ENCODE peak calls at places on chromosomes 7 and 10, in eight cellular contexts. V is thoracic aorta; Y is cardiac muscle cell; J is pancreas; H is left ventricle myocardium inferior; S is CD4-positive, alpha-beta memory T cell; G is hepatocyte; E is tibial nerve. L is an unnamed sample.

GRCh38 chr7:135879238-135879637 is 97.9 kb downstream of the MTPN start:
- DNase-seq in V (no peak), Y (peak; percentile 52), J (no peak), H (no peak), S (no peak), G (no peak), E (no peak), L (no peak)

GRCh38 chr10:104218751-104219150 is 13.4 kb downstream of the CFAP43 start:
- DNase-seq in V (no peak), Y (no peak), J (no peak), H (no peak), S (no peak), G (no peak), E (no peak), L (no peak)

GRCh38 chr10:62199584-62199983 is 69.1 kb downstream of the RTKN2 start:
- DNase-seq in V (no peak), Y (peak; percentile 9), J (no peak), H (no peak), S (peak; percentile 13), G (peak; percentile 9), E (no peak), L (no peak)

GRCh38 chr10:14586901-14587300 is 187.8 kb downstream of the FAM107B start:
- DNase-seq in V (no peak), Y (no peak), J (no peak), H (no peak), S (peak; percentile 82), G (peak; percentile 52), E (no peak), L (peak; percentile 73)

GRCh38 chr7:88761779-88762178 is 2.3 kb downstream of the ZNF804B start:
- DNase-seq in V (no peak), Y (no peak), J (no peak), H (no peak), S (no peak), G (no peak), E (no peak), L (no peak)

GRCh38 chr10:68423522-68423921 is 16.4 kb upstream of the RUFY2 start:
- DNase-seq in V (no peak), Y (no peak), J (no peak), H (no peak), S (peak; percentile 11), G (no peak), E (no peak), L (no peak)

GRCh38 chr7:13742126-13742525 is 247.3 kb downstream of the ETV1 start:
- DNase-seq in V (no peak), Y (peak; percentile 75), J (no peak), H (no peak), S (no peak), G (peak; percentile 8), E (no peak), L (no peak)

GRCh38 chr10:60040003-60040662 is 133.8 kb upstream of the CCDC6 start:
- DNase-seq in V (no peak), Y (no peak), J (no peak), H (no peak), S (no peak), G (no peak), E (no peak), L (no peak)

GRCh38 chr7:28093617-28094232 is 86.9 kb downstream of the JAZF1 start:
- DNase-seq in V (no peak), Y (peak; percentile 84), J (no peak), H (peak; percentile 49), S (peak; percentile 13), G (peak; percentile 75), E (peak; percentile 83), L (peak; percentile 50)

GRCh38 chr7:128860158-128861073 is 2.2 kb upstream of the ATP6V1F start:
- DNase-seq in V (no peak), Y (peak; percentile 63), J (peak; percentile 39), H (no peak), S (no peak), G (no peak), E (no peak), L (no peak)

GRCh38 chr10:62029401-62029800 is 127.9 kb downstream of the ARID5B start:
- DNase-seq in V (no peak), Y (no peak), J (no peak), H (no peak), S (no peak), G (no peak), E (no peak), L (no peak)

GRCh38 chr7:27836525-27836924 is 96.6 kb downstream of the TAX1BP1 start:
- DNase-seq in V (no peak), Y (no peak), J (no peak), H (no peak), S (no peak), G (no peak), E (no peak), L (no peak)

GRCh38 chr10:116861796-116862195 is 12.5 kb downstream of the ENO4 start:
- DNase-seq in V (no peak), Y (no peak), J (no peak), H (no peak), S (no peak), G (no peak), E (no peak), L (no peak)

GRCh38 chr10:70915206-70915605 is 26.8 kb upstream of the PCBD1 start:
- DNase-seq in V (no peak), Y (no peak), J (peak; percentile 31), H (peak; percentile 2), S (no peak), G (no peak), E (no peak), L (no peak)

GRCh38 chr10:4131407-4132215 is 346.6 kb upstream of the KLF6 start:
- DNase-seq in V (no peak), Y (peak; percentile 80), J (no peak), H (no peak), S (peak; percentile 75), G (peak; percentile 15), E (no peak), L (no peak)

GRCh38 chr7:115276791-115277190 is 354.9 kb downstream of the MDFIC start:
- DNase-seq in V (no peak), Y (no peak), J (no peak), H (no peak), S (no peak), G (no peak), E (no peak), L (no peak)

GRCh38 chr7:55026086-55026790 is 7.4 kb downstream of the EGFR start:
- DNase-seq in V (no peak), Y (no peak), J (no peak), H (no peak), S (no peak), G (no peak), E (no peak), L (no peak)

GRCh38 chr10:113628607-113629153 is 35.2 kb downstream of the NRAP start:
- DNase-seq in V (no peak), Y (no peak), J (no peak), H (no peak), S (no peak), G (no peak), E (no peak), L (no peak)

GRCh38 chr10:85641479-85641967 is 725.1 kb downstream of the GRID1 start:
- DNase-seq in V (no peak), Y (no peak), J (no peak), H (no peak), S (no peak), G (peak; percentile 35), E (peak; percentile 55), L (no peak)

DNA sequence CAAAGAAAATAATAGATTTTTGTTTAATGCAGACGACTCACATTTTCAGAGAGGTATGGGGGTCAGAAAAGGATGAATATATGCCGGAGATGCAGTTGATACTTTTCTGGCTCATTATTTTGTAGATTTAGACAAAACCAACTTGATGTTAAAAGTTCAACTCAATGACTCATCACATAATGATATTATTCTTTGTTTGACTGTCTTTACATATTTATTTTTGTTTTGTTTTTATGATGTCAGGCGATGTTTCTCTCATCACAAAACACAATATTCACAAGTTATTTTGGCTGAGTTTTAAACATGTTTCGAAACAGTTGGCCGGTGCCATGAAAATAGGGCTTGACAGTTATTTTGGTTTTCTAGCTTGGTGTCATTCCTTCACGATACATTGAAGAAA is 1.3 kb downstream of the GJD4 start:
- DNase-seq in V (no peak), Y (peak; percentile 11), J (no peak), H (no peak), S (no peak), G (no peak), E (peak; percentile 26), L (no peak)
- H3K4me1 ChIP-seq in V (peaks cover 10% of the 10 kb centered on the region), Y (no peaks in the 10 kb centered on the region), J (no peaks in the 10 kb centered on the region), H (peaks cover 11% of the 10 kb centered on the region), S (no peaks in the 10 kb centered on the region), G (no peaks in the 10 kb centered on the region), E (peaks cover 5% of the 10 kb centered on the region), L (no peaks in the 10 kb centered on the region)

GRCh38 chr7:26191233-26191973 is 9.1 kb downstream of the HNRNPA2B1 start:
- DNase-seq in V (no peak), Y (no peak), J (no peak), H (no peak), S (no peak), G (no peak), E (no peak), L (no peak)
- H3K4me1 ChIP-seq in V (peaks cover 46% of the 10 kb centered on the region), Y (no peaks in the 10 kb centered on the region), J (peaks cover 70% of the 10 kb centered on the region), H (peaks cover 71% of the 10 kb centered on the region), S (peaks cover 94% of the 10 kb centered on the region), G (peaks cover 15% of the 10 kb centered on the region), E (peaks cover 39% of the 10 kb centered on the region), L (peaks cover 45% of the 10 kb centered on the region)

DNA sequence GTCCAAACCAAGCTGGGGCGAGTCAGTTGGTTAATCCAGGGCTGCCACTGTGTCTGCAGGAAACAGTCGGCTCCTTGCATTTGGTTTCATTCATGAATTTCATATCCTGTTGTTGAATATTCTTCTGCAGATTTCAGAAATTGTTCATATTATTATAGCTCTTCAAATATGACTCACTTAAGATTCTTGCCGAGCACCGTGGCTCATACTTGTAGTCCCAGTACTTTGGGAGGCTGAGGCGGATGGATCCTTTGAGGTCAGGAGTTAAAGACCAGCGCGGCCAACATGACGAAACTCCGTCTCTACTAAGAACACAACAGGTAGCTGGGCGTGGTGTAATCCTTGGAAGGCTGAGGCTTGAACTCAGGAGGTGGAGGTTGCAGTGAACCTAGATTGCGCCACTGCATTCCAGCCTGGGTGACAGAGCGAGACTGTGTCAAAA is 24.0 kb downstream of the PFKP start:
- DNase-seq in V (no peak), Y (peak; percentile 90), J (peak; percentile 11), H (no peak), S (no peak), G (peak; percentile 67), E (no peak), L (no peak)
- H3K4me1 ChIP-seq in V (peaks cover 50% of the 10 kb centered on the region), Y (peaks cover 73% of the 10 kb centered on the region), J (peaks cover 9% of the 10 kb centered on the region), H (peaks cover 56% of the 10 kb centered on the region), S (peaks cover 63% of the 10 kb centered on the region), G (peaks cover 25% of the 10 kb centered on the region), E (peaks cover 8% of the 10 kb centered on the region), L (peaks cover 38% of the 10 kb centered on the region)

GRCh38 chr7:130940907-130941306 is 206.9 kb upstream of the KLF14 start:
- DNase-seq in V (no peak), Y (no peak), J (no peak), H (no peak), S (no peak), G (no peak), E (no peak), L (no peak)

GRCh38 chr7:130941322-130942210 is 207.6 kb upstream of the KLF14 start:
- DNase-seq in V (no peak), Y (peak; percentile 61), J (peak; percentile 67), H (peak; percentile 35), S (no peak), G (peak; percentile 29), E (peak; percentile 56), L (peak; percentile 82)

GRCh38 chr7:130943336-130943901 is 209.4 kb upstream of the KLF14 start:
- DNase-seq in V (no peak), Y (peak; percentile 77), J (no peak), H (no peak), S (peak; percentile 62), G (no peak), E (no peak), L (no peak)

GRCh38 chr7:130943981-130944380 is 210.0 kb upstream of the KLF14 start:
- DNase-seq in V (no peak), Y (no peak), J (no peak), H (no peak), S (no peak), G (no peak), E (no peak), L (no peak)

GRCh38 chr7:130942211-130942964 is 208.4 kb upstream of the KLF14 start:
- DNase-seq in V (no peak), Y (peak; percentile 43), J (no peak), H (no peak), S (no peak), G (no peak), E (peak; percentile 76), L (peak; percentile 89)
- H3K4me1 ChIP-seq in V (peaks cover 75% of the 10 kb centered on the region), Y (peaks cover 3% of the 10 kb centered on the region), J (peaks cover 40% of the 10 kb centered on the region), H (peaks cover 86% of the 10 kb centered on the region), S (peaks cover 97% of the 10 kb centered on the region), G (no peaks in the 10 kb centered on the region), E (peaks cover 45% of the 10 kb centered on the region), L (peaks cover 37% of the 10 kb centered on the region)